ENCODE peak calls at places on chromosome 6, in ten cellular contexts. One of them, this sample, is unnamed.

GRCh38 chr6:149991838-149992237 is 28.1 kb downstream of the ULBP1 start:
- DNase-seq in EL: no peak
- DNase-seq in astrocyte: no peak
- DNase-seq in frontal cortex: no peak
- DNase-seq in D341Med: no peak
- DNase-seq in SW480: no peak
- DNase-seq in activated CD8-positive, alpha-beta memory T cell treated with anti-CD3 and anti-CD28 coated beads, Interleukin-2, amount 10 ng/mL, durations not matched to agents 7 days and 5 days: peak; percentile 19
- DNase-seq in immature natural killer cell: no peak
- DNase-seq in amygdala: no peak
- DNase-seq in activated CD4-positive, alpha-beta T cell treated with anti-CD3 and anti-CD28 coated beads, Interleukin-2, amount 50 U/mL, for 1 hour: no peak
- DNase-seq in this sample: no peak

GRCh38 chr6:43386492-43386891 is 17.0 kb upstream of the ZNF318 start:
- DNase-seq in EL: no peak
- DNase-seq in astrocyte: no peak
- DNase-seq in frontal cortex: no peak
- DNase-seq in D341Med: no peak
- DNase-seq in SW480: no peak
- DNase-seq in activated CD8-positive, alpha-beta memory T cell treated with anti-CD3 and anti-CD28 coated beads, Interleukin-2, amount 10 ng/mL, durations not matched to agents 7 days and 5 days: no peak
- DNase-seq in immature natural killer cell: peak; percentile 43
- DNase-seq in amygdala: no peak
- DNase-seq in activated CD4-positive, alpha-beta T cell treated with anti-CD3 and anti-CD28 coated beads, Interleukin-2, amount 50 U/mL, for 1 hour: no peak
- DNase-seq in this sample: no peak

GRCh38 chr6:168150551-168151444 is 71.8 kb upstream of the FRMD1 start:
- DNase-seq in EL: no peak
- DNase-seq in astrocyte: no peak
- DNase-seq in frontal cortex: no peak
- DNase-seq in D341Med: no peak
- DNase-seq in SW480: no peak
- DNase-seq in activated CD8-positive, alpha-beta memory T cell treated with anti-CD3 and anti-CD28 coated beads, Interleukin-2, amount 10 ng/mL, durations not matched to agents 7 days and 5 days: peak; percentile 35
- DNase-seq in immature natural killer cell: no peak
- DNase-seq in amygdala: no peak
- DNase-seq in activated CD4-positive, alpha-beta T cell treated with anti-CD3 and anti-CD28 coated beads, Interleukin-2, amount 50 U/mL, for 1 hour: no peak
- DNase-seq in this sample: no peak

GRCh38 chr6:108920751-108921150 is 72.5 kb downstream of the ARMC2 start:
- DNase-seq in EL: no peak
- DNase-seq in astrocyte: no peak
- DNase-seq in frontal cortex: no peak
- DNase-seq in D341Med: no peak
- DNase-seq in SW480: no peak
- DNase-seq in activated CD8-positive, alpha-beta memory T cell treated with anti-CD3 and anti-CD28 coated beads, Interleukin-2, amount 10 ng/mL, durations not matched to agents 7 days and 5 days: no peak
- DNase-seq in immature natural killer cell: no peak
- DNase-seq in amygdala: no peak
- DNase-seq in activated CD4-positive, alpha-beta T cell treated with anti-CD3 and anti-CD28 coated beads, Interleukin-2, amount 50 U/mL, for 1 hour: no peak
- DNase-seq in this sample: no peak

GRCh38 chr6:14694308-14694707 is 551.6 kb upstream of the JARID2 start:
- DNase-seq in EL: no peak
- DNase-seq in astrocyte: no peak
- DNase-seq in frontal cortex: no peak
- DNase-seq in D341Med: no peak
- DNase-seq in SW480: no peak
- DNase-seq in activated CD8-positive, alpha-beta memory T cell treated with anti-CD3 and anti-CD28 coated beads, Interleukin-2, amount 10 ng/mL, durations not matched to agents 7 days and 5 days: no peak
- DNase-seq in immature natural killer cell: no peak
- DNase-seq in amygdala: no peak
- DNase-seq in activated CD4-positive, alpha-beta T cell treated with anti-CD3 and anti-CD28 coated beads, Interleukin-2, amount 50 U/mL, for 1 hour: no peak
- DNase-seq in this sample: no peak

GRCh38 chr6:53359843-53360834 is 11.4 kb upstream of the ELOVL5 start:
- DNase-seq in EL: peak; percentile 18
- DNase-seq in astrocyte: peak; percentile 43
- DNase-seq in frontal cortex: no peak
- DNase-seq in D341Med: no peak
- DNase-seq in SW480: peak; percentile 9
- DNase-seq in activated CD8-positive, alpha-beta memory T cell treated with anti-CD3 and anti-CD28 coated beads, Interleukin-2, amount 10 ng/mL, durations not matched to agents 7 days and 5 days: peak; percentile 53
- DNase-seq in immature natural killer cell: peak; percentile 22
- DNase-seq in amygdala: no peak
- DNase-seq in activated CD4-positive, alpha-beta T cell treated with anti-CD3 and anti-CD28 coated beads, Interleukin-2, amount 50 U/mL, for 1 hour: no peak
- DNase-seq in this sample: no peak

GRCh38 chr6:41683460-41684310 is 45.4 kb downstream of the MDFI start:
- DNase-seq in EL: peak; percentile 68
- DNase-seq in astrocyte: peak; percentile 32
- DNase-seq in frontal cortex: peak; percentile 89
- DNase-seq in D341Med: peak; percentile 94
- DNase-seq in SW480: peak; percentile 34
- DNase-seq in activated CD8-positive, alpha-beta memory T cell treated with anti-CD3 and anti-CD28 coated beads, Interleukin-2, amount 10 ng/mL, durations not matched to agents 7 days and 5 days: peak; percentile 82
- DNase-seq in immature natural killer cell: peak; percentile 68
- DNase-seq in amygdala: peak; percentile 85
- DNase-seq in activated CD4-positive, alpha-beta T cell treated with anti-CD3 and anti-CD28 coated beads, Interleukin-2, amount 50 U/mL, for 1 hour: peak; percentile 79
- DNase-seq in this sample: peak; percentile 75

GRCh38 chr6:15429146-15430110 is 183.6 kb downstream of the JARID2 start:
- DNase-seq in EL: peak; percentile 79
- DNase-seq in astrocyte: peak; percentile 80
- DNase-seq in frontal cortex: no peak
- DNase-seq in D341Med: no peak
- DNase-seq in SW480: no peak
- DNase-seq in activated CD8-positive, alpha-beta memory T cell treated with anti-CD3 and anti-CD28 coated beads, Interleukin-2, amount 10 ng/mL, durations not matched to agents 7 days and 5 days: no peak
- DNase-seq in immature natural killer cell: no peak
- DNase-seq in amygdala: no peak
- DNase-seq in activated CD4-positive, alpha-beta T cell treated with anti-CD3 and anti-CD28 coated beads, Interleukin-2, amount 50 U/mL, for 1 hour: no peak
- DNase-seq in this sample: no peak

GRCh38 chr6:29071831-29072723 is 15.0 kb downstream of the OR2B3 start:
- DNase-seq in EL: peak; percentile 44
- DNase-seq in astrocyte: no peak
- DNase-seq in frontal cortex: no peak
- DNase-seq in D341Med: peak; percentile 50
- DNase-seq in SW480: peak; percentile 30
- DNase-seq in activated CD8-positive, alpha-beta memory T cell treated with anti-CD3 and anti-CD28 coated beads, Interleukin-2, amount 10 ng/mL, durations not matched to agents 7 days and 5 days: no peak
- DNase-seq in immature natural killer cell: no peak
- DNase-seq in amygdala: no peak
- DNase-seq in activated CD4-positive, alpha-beta T cell treated with anti-CD3 and anti-CD28 coated beads, Interleukin-2, amount 50 U/mL, for 1 hour: no peak
- DNase-seq in this sample: peak; percentile 2

GRCh38 chr6:6724319-6725119 is 136.0 kb downstream of the LY86 start:
- DNase-seq in EL: peak; percentile 74
- DNase-seq in astrocyte: peak; percentile 68
- DNase-seq in frontal cortex: peak; percentile 74
- DNase-seq in D341Med: peak; percentile 92
- DNase-seq in SW480: peak; percentile 62
- DNase-seq in activated CD8-positive, alpha-beta memory T cell treated with anti-CD3 and anti-CD28 coated beads, Interleukin-2, amount 10 ng/mL, durations not matched to agents 7 days and 5 days: peak; percentile 60
- DNase-seq in immature natural killer cell: peak; percentile 19
- DNase-seq in amygdala: peak; percentile 45
- DNase-seq in activated CD4-positive, alpha-beta T cell treated with anti-CD3 and anti-CD28 coated beads, Interleukin-2, amount 50 U/mL, for 1 hour: peak; percentile 51
- DNase-seq in this sample: no peak

GRCh38 chr6:43256670-43257664 is 13.7 kb downstream of the TTBK1 start:
- DNase-seq in EL: no peak
- DNase-seq in astrocyte: no peak
- DNase-seq in frontal cortex: no peak
- DNase-seq in D341Med: no peak
- DNase-seq in SW480: no peak
- DNase-seq in activated CD8-positive, alpha-beta memory T cell treated with anti-CD3 and anti-CD28 coated beads, Interleukin-2, amount 10 ng/mL, durations not matched to agents 7 days and 5 days: no peak
- DNase-seq in immature natural killer cell: no peak
- DNase-seq in amygdala: no peak
- DNase-seq in activated CD4-positive, alpha-beta T cell treated with anti-CD3 and anti-CD28 coated beads, Interleukin-2, amount 50 U/mL, for 1 hour: no peak
- DNase-seq in this sample: no peak

GRCh38 chr6:141483561-141484061 is 649.1 kb upstream of the GJE1 start:
- DNase-seq in EL: peak; percentile 95
- DNase-seq in astrocyte: peak; percentile 95
- DNase-seq in frontal cortex: no peak
- DNase-seq in D341Med: no peak
- DNase-seq in SW480: no peak
- DNase-seq in activated CD8-positive, alpha-beta memory T cell treated with anti-CD3 and anti-CD28 coated beads, Interleukin-2, amount 10 ng/mL, durations not matched to agents 7 days and 5 days: peak; percentile 77
- DNase-seq in immature natural killer cell: peak; percentile 80
- DNase-seq in amygdala: no peak
- DNase-seq in activated CD4-positive, alpha-beta T cell treated with anti-CD3 and anti-CD28 coated beads, Interleukin-2, amount 50 U/mL, for 1 hour: peak; percentile 37
- DNase-seq in this sample: peak; percentile 48

GRCh38 chr6:130968486-130968885 is 94.6 kb downstream of the EPB41L2 start:
- DNase-seq in EL: peak; percentile 48
- DNase-seq in astrocyte: peak; percentile 37
- DNase-seq in frontal cortex: no peak
- DNase-seq in D341Med: no peak
- DNase-seq in SW480: no peak
- DNase-seq in activated CD8-positive, alpha-beta memory T cell treated with anti-CD3 and anti-CD28 coated beads, Interleukin-2, amount 10 ng/mL, durations not matched to agents 7 days and 5 days: no peak
- DNase-seq in immature natural killer cell: no peak
- DNase-seq in amygdala: no peak
- DNase-seq in activated CD4-positive, alpha-beta T cell treated with anti-CD3 and anti-CD28 coated beads, Interleukin-2, amount 50 U/mL, for 1 hour: no peak
- DNase-seq in this sample: no peak

GRCh38 chr6:21588812-21589811 is 4.4 kb upstream of the SOX4 start:
- DNase-seq in EL: peak; percentile 82
- DNase-seq in astrocyte: peak; percentile 90
- DNase-seq in frontal cortex: peak; percentile 71
- DNase-seq in D341Med: peak; percentile 84
- DNase-seq in SW480: peak; percentile 73
- DNase-seq in activated CD8-positive, alpha-beta memory T cell treated with anti-CD3 and anti-CD28 coated beads, Interleukin-2, amount 10 ng/mL, durations not matched to agents 7 days and 5 days: peak; percentile 86
- DNase-seq in immature natural killer cell: peak; percentile 65
- DNase-seq in amygdala: peak; percentile 65
- DNase-seq in activated CD4-positive, alpha-beta T cell treated with anti-CD3 and anti-CD28 coated beads, Interleukin-2, amount 50 U/mL, for 1 hour: peak; percentile 75
- DNase-seq in this sample: peak; percentile 67

GRCh38 chr6:131923356-131923755 is 27.8 kb downstream of the CCN2 start:
- DNase-seq in EL: peak; percentile 69
- DNase-seq in astrocyte: peak; percentile 32
- DNase-seq in frontal cortex: no peak
- DNase-seq in D341Med: peak; percentile 59
- DNase-seq in SW480: peak; percentile 8
- DNase-seq in activated CD8-positive, alpha-beta memory T cell treated with anti-CD3 and anti-CD28 coated beads, Interleukin-2, amount 10 ng/mL, durations not matched to agents 7 days and 5 days: peak; percentile 63
- DNase-seq in immature natural killer cell: no peak
- DNase-seq in amygdala: no peak
- DNase-seq in activated CD4-positive, alpha-beta T cell treated with anti-CD3 and anti-CD28 coated beads, Interleukin-2, amount 50 U/mL, for 1 hour: peak; percentile 5
- DNase-seq in this sample: peak; percentile 3

GRCh38 chr6:38638941-38639497 is 710 bp downstream of the BTBD9 start:
- DNase-seq in EL: peak; percentile 53
- DNase-seq in astrocyte: peak; percentile 45
- DNase-seq in frontal cortex: peak; percentile 36
- DNase-seq in D341Med: no peak
- DNase-seq in SW480: peak; percentile 59
- DNase-seq in activated CD8-positive, alpha-beta memory T cell treated with anti-CD3 and anti-CD28 coated beads, Interleukin-2, amount 10 ng/mL, durations not matched to agents 7 days and 5 days: peak; percentile 71
- DNase-seq in immature natural killer cell: no peak
- DNase-seq in amygdala: no peak
- DNase-seq in activated CD4-positive, alpha-beta T cell treated with anti-CD3 and anti-CD28 coated beads, Interleukin-2, amount 50 U/mL, for 1 hour: peak; percentile 67
- DNase-seq in this sample: peak; percentile 62

GRCh38 chr6:168746013-168746412 is 305.0 kb downstream of the SMOC2 start:
- DNase-seq in EL: no peak
- DNase-seq in astrocyte: no peak
- DNase-seq in frontal cortex: no peak
- DNase-seq in D341Med: no peak
- DNase-seq in SW480: no peak
- DNase-seq in activated CD8-positive, alpha-beta memory T cell treated with anti-CD3 and anti-CD28 coated beads, Interleukin-2, amount 10 ng/mL, durations not matched to agents 7 days and 5 days: no peak
- DNase-seq in immature natural killer cell: no peak
- DNase-seq in amygdala: no peak
- DNase-seq in activated CD4-positive, alpha-beta T cell treated with anti-CD3 and anti-CD28 coated beads, Interleukin-2, amount 50 U/mL, for 1 hour: no peak
- DNase-seq in this sample: no peak

GRCh38 chr6:45424628-45424955 is 46.9 kb upstream of the SUPT3H start:
- DNase-seq in EL: no peak
- DNase-seq in astrocyte: no peak
- DNase-seq in frontal cortex: no peak
- DNase-seq in D341Med: no peak
- DNase-seq in SW480: no peak
- DNase-seq in activated CD8-positive, alpha-beta memory T cell treated with anti-CD3 and anti-CD28 coated beads, Interleukin-2, amount 10 ng/mL, durations not matched to agents 7 days and 5 days: no peak
- DNase-seq in immature natural killer cell: no peak
- DNase-seq in amygdala: no peak
- DNase-seq in activated CD4-positive, alpha-beta T cell treated with anti-CD3 and anti-CD28 coated beads, Interleukin-2, amount 50 U/mL, for 1 hour: no peak
- DNase-seq in this sample: no peak

GRCh38 chr6:1382883-1383728 is 6.3 kb upstream of the FOXF2 start:
- DNase-seq in EL: no peak
- DNase-seq in astrocyte: no peak
- DNase-seq in frontal cortex: no peak
- DNase-seq in D341Med: peak; percentile 39
- DNase-seq in SW480: no peak
- DNase-seq in activated CD8-positive, alpha-beta memory T cell treated with anti-CD3 and anti-CD28 coated beads, Interleukin-2, amount 10 ng/mL, durations not matched to agents 7 days and 5 days: no peak
- DNase-seq in immature natural killer cell: no peak
- DNase-seq in amygdala: no peak
- DNase-seq in activated CD4-positive, alpha-beta T cell treated with anti-CD3 and anti-CD28 coated beads, Interleukin-2, amount 50 U/mL, for 1 hour: no peak
- DNase-seq in this sample: no peak

GRCh38 chr6:34182751-34183531 is 37.1 kb upstream of the GRM4 start:
- DNase-seq in EL: no peak
- DNase-seq in astrocyte: no peak
- DNase-seq in frontal cortex: no peak
- DNase-seq in D341Med: no peak
- DNase-seq in SW480: no peak
- DNase-seq in activated CD8-positive, alpha-beta memory T cell treated with anti-CD3 and anti-CD28 coated beads, Interleukin-2, amount 10 ng/mL, durations not matched to agents 7 days and 5 days: peak; percentile 89
- DNase-seq in immature natural killer cell: peak; percentile 88
- DNase-seq in amygdala: no peak
- DNase-seq in activated CD4-positive, alpha-beta T cell treated with anti-CD3 and anti-CD28 coated beads, Interleukin-2, amount 50 U/mL, for 1 hour: peak; percentile 61
- DNase-seq in this sample: peak; percentile 72

GRCh38 chr6:108363113-108363512 is 68.3 kb downstream of the AFG1L start:
- DNase-seq in EL: no peak
- DNase-seq in astrocyte: no peak
- DNase-seq in frontal cortex: no peak
- DNase-seq in D341Med: no peak
- DNase-seq in SW480: no peak
- DNase-seq in activated CD8-positive, alpha-beta memory T cell treated with anti-CD3 and anti-CD28 coated beads, Interleukin-2, amount 10 ng/mL, durations not matched to agents 7 days and 5 days: no peak
- DNase-seq in immature natural killer cell: no peak
- DNase-seq in amygdala: no peak
- DNase-seq in activated CD4-positive, alpha-beta T cell treated with anti-CD3 and anti-CD28 coated beads, Interleukin-2, amount 50 U/mL, for 1 hour: no peak
- DNase-seq in this sample: no peak

GRCh38 chr6:149271348-149272340 is 45.9 kb upstream of the TAB2 start:
- DNase-seq in EL: peak; percentile 8
- DNase-seq in astrocyte: peak; percentile 60
- DNase-seq in frontal cortex: no peak
- DNase-seq in D341Med: no peak
- DNase-seq in SW480: no peak
- DNase-seq in activated CD8-positive, alpha-beta memory T cell treated with anti-CD3 and anti-CD28 coated beads, Interleukin-2, amount 10 ng/mL, durations not matched to agents 7 days and 5 days: peak; percentile 74
- DNase-seq in immature natural killer cell: peak; percentile 29
- DNase-seq in amygdala: no peak
- DNase-seq in activated CD4-positive, alpha-beta T cell treated with anti-CD3 and anti-CD28 coated beads, Interleukin-2, amount 50 U/mL, for 1 hour: peak; percentile 53
- DNase-seq in this sample: no peak

GRCh38 chr6:225121-225721 is 67.1 kb upstream of the DUSP22 start:
- DNase-seq in EL: no peak
- DNase-seq in astrocyte: no peak
- DNase-seq in frontal cortex: no peak
- DNase-seq in D341Med: peak; percentile 22
- DNase-seq in SW480: no peak
- DNase-seq in activated CD8-positive, alpha-beta memory T cell treated with anti-CD3 and anti-CD28 coated beads, Interleukin-2, amount 10 ng/mL, durations not matched to agents 7 days and 5 days: peak; percentile 88
- DNase-seq in immature natural killer cell: no peak
- DNase-seq in amygdala: no peak
- DNase-seq in activated CD4-positive, alpha-beta T cell treated with anti-CD3 and anti-CD28 coated beads, Interleukin-2, amount 50 U/mL, for 1 hour: peak; percentile 34
- DNase-seq in this sample: peak; percentile 21

GRCh38 chr6:18431581-18431980 is 44.4 kb downstream of the RNF144B start:
- DNase-seq in EL: no peak
- DNase-seq in astrocyte: peak; percentile 53
- DNase-seq in frontal cortex: no peak
- DNase-seq in D341Med: no peak
- DNase-seq in SW480: no peak
- DNase-seq in activated CD8-positive, alpha-beta memory T cell treated with anti-CD3 and anti-CD28 coated beads, Interleukin-2, amount 10 ng/mL, durations not matched to agents 7 days and 5 days: no peak
- DNase-seq in immature natural killer cell: no peak
- DNase-seq in amygdala: no peak
- DNase-seq in activated CD4-positive, alpha-beta T cell treated with anti-CD3 and anti-CD28 coated beads, Interleukin-2, amount 50 U/mL, for 1 hour: no peak
- DNase-seq in this sample: no peak

GRCh38 chr6:1593286-1593957 is 16.3 kb upstream of the FOXC1 start:
- DNase-seq in EL: no peak
- DNase-seq in astrocyte: no peak
- DNase-seq in frontal cortex: no peak
- DNase-seq in D341Med: no peak
- DNase-seq in SW480: no peak
- DNase-seq in activated CD8-positive, alpha-beta memory T cell treated with anti-CD3 and anti-CD28 coated beads, Interleukin-2, amount 10 ng/mL, durations not matched to agents 7 days and 5 days: no peak
- DNase-seq in immature natural killer cell: no peak
- DNase-seq in amygdala: no peak
- DNase-seq in activated CD4-positive, alpha-beta T cell treated with anti-CD3 and anti-CD28 coated beads, Interleukin-2, amount 50 U/mL, for 1 hour: no peak
- DNase-seq in this sample: no peak

GRCh38 chr6:52416629-52417151 is 3.5 kb upstream of the EFHC1 start:
- DNase-seq in EL: peak; percentile 70
- DNase-seq in astrocyte: peak; percentile 61
- DNase-seq in frontal cortex: peak; percentile 42
- DNase-seq in D341Med: peak; percentile 66
- DNase-seq in SW480: peak; percentile 58
- DNase-seq in activated CD8-positive, alpha-beta memory T cell treated with anti-CD3 and anti-CD28 coated beads, Interleukin-2, amount 10 ng/mL, durations not matched to agents 7 days and 5 days: no peak
- DNase-seq in immature natural killer cell: peak; percentile 50
- DNase-seq in amygdala: no peak
- DNase-seq in activated CD4-positive, alpha-beta T cell treated with anti-CD3 and anti-CD28 coated beads, Interleukin-2, amount 50 U/mL, for 1 hour: no peak
- DNase-seq in this sample: peak; percentile 58